ENCODE peak calls at places on chromosomes 11 and 22, in four cellular contexts. C, F, I and A are unnamed samples.
A peak's percentile ranks its signal among the peaks of the same experiment; 100 is the strongest.

GRCh38 chr11:128548655-128549255 is 38.6 kb downstream of the ETS1 start:
- DNase-seq in C (peak; percentile 76), F (no peak), I (no peak), A (peak; percentile 70)

GRCh38 chr11:69416123-69416475 is 65.4 kb upstream of the LINC01488 start:
- DNase-seq in C (peak; percentile 51), F (no peak), I (no peak), A (no peak)

GRCh38 chr22:19867617-19868016 is 12.9 kb upstream of the GNB1L start:
- DNase-seq in C (peak; percentile 26), F (no peak), I (no peak), A (peak; percentile 8)

GRCh38 chr11:75697906-75698563 is 19.6 kb upstream of the MOGAT2 start:
- DNase-seq in C (no peak), F (no peak), I (no peak), A (no peak)

GRCh38 chr11:68813778-68814177 is 27.9 kb downstream of the CPT1A start:
- DNase-seq in C (no peak), F (no peak), I (no peak), A (no peak)

GRCh38 chr11:44524751-44525171 is 40.7 kb upstream of the CD82 start:
- DNase-seq in C (no peak), F (no peak), I (no peak), A (no peak)

GRCh38 chr11:68040121-68040956 is 1.5 kb downstream of the TCIRG1 start:
- DNase-seq in C (peak; percentile 87), F (peak; percentile 87), I (peak; percentile 94), A (peak; percentile 84)

GRCh38 chr11:69014084-69014935 is 1.3 kb upstream of the MRGPRF start:
- DNase-seq in C (no peak), F (no peak), I (no peak), A (no peak)

GRCh38 chr11:8867856-8868705 is 42.9 kb upstream of the AKIP1 start:
- DNase-seq in C (no peak), F (no peak), I (no peak), A (no peak)

GRCh38 chr11:8926236-8926635 is 6.5 kb downstream of the C11orf16 start:
- DNase-seq in C (no peak), F (no peak), I (peak; percentile 82), A (no peak)

GRCh38 chr11:118892964-118893363 is 9.3 kb downstream of the CXCR5 start:
- DNase-seq in C (no peak), F (no peak), I (no peak), A (no peak)

GRCh38 chr11:119599864-119600593 is 129.0 kb downstream of the NECTIN1 start:
- DNase-seq in C (no peak), F (no peak), I (no peak), A (no peak)

GRCh38 chr11:124398924-124399323 is at the start of gene OR8B3:
- DNase-seq in C (no peak), F (no peak), I (no peak), A (no peak)

GRCh38 chr22:41830174-41830573 is 2.7 kb upstream of the SREBF2 start:
- DNase-seq in C (no peak), F (no peak), I (no peak), A (no peak)

GRCh38 chr11:92279056-92279455 is 54.4 kb downstream of the FAT3 start:
- DNase-seq in C (no peak), F (no peak), I (no peak), A (no peak)

GRCh38 chr22:32583921-32584335 is 109.3 kb downstream of the FBXO7 start:
- DNase-seq in C (no peak), F (no peak), I (no peak), A (no peak)
- H3K4me3 ChIP-seq in C (no peak overlapping the region), F (no peak overlapping the region), I (no peak overlapping the region), A (no peak overlapping the region)

GRCh38 chr11:46914910-46915309 is 3.4 kb downstream of the LRP4 start:
- DNase-seq in C (no peak), F (no peak), I (no peak), A (no peak)
- H3K4me1 ChIP-seq in C (peaks cover 18% of the 10 kb centered on the region), F (no peaks in the 10 kb centered on the region), I (peaks cover 37% of the 10 kb centered on the region), A (peaks cover 28% of the 10 kb centered on the region)

GRCh38 chr11:67020949-67021348 is 2.0 kb upstream of the SYT12 start:
- DNase-seq in C (no peak), F (no peak), I (no peak), A (no peak)

GRCh38 chr11:67024410-67024809 is 1.5 kb downstream of the SYT12 start:
- DNase-seq in C (no peak), F (no peak), I (no peak), A (no peak)

GRCh38 chr11:67023957-67024353 is 1.0 kb downstream of the SYT12 start:
- DNase-seq in C (no peak), F (no peak), I (no peak), A (no peak)

GRCh38 chr11:67022961-67023956 is at the start of gene SYT12:
- DNase-seq in C (no peak), F (no peak), I (no peak), A (no peak)

DNA sequence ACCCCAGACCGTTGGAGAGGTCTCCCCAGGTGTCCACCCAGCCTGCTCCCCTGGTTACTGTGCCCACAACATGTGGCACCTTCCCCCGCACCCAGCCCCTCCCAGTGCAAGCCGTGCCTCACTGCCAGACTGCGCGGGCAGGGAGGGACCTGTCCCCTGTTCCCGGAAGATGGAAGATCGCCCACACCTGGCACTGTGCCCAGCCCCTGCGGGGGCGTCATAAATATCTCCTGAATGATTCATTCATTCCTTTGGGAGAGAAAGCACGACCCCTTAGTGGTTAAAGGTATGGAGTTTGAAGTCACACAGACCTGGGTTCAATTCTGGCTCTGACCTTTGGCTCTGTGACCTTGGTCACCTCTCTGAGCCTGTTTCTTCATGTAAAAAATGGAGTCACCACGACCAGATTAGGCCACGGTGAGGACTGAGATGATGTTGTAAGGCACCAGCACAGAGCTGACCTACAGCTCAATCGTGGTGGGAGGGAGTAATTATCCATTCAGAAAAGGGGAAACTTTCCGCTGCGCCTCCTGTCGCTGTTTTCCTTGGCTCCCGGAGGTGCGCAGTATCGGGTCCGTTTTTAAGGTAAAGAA is 497 bp upstream of the SYT12 start:
- DNase-seq in C (no peak), F (peak; percentile 83), I (no peak), A (no peak)
- H3K4me3 ChIP-seq in C (peak overlapping the region; percentile 12), F (peak overlapping the region; percentile 42), I (peak overlapping the region; percentile 48), A (peak overlapping the region; percentile 34)

GRCh38 chr11:108938604-108939003 is 273.7 kb downstream of the DDX10 start:
- DNase-seq in C (no peak), F (no peak), I (no peak), A (no peak)
- H3K4me1 ChIP-seq in C (no peaks in the 10 kb centered on the region), F (no peaks in the 10 kb centered on the region), I (no peaks in the 10 kb centered on the region), A (no peaks in the 10 kb centered on the region)

DNA sequence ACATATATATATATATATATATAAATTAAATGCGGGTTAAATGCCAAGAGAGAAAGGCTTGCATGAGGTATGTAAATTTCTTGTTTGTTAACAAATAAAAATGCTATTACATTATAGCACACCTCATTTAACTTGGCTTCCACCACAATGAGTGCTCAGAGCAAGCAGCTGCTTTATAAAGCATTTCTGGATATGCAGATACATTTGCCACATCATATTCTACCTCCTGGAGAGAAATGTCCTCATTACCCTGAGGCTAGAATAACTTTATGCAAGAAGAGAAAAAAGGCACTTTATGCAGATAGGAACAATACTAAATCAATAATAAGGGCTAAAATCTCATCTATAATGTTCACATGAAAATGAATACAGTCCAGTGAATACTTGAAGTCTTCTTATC is 181.7 kb upstream of the CCDC90B start:
- DNase-seq in C (no peak), F (no peak), I (no peak), A (no peak)
- H3K4me3 ChIP-seq in C (no peak overlapping the region), F (no peak overlapping the region), I (no peak overlapping the region), A (no peak overlapping the region)

GRCh38 chr11:62856333-62856910 is 17.0 kb upstream of the WDR74 start:
- DNase-seq in C (no peak), F (no peak), I (no peak), A (no peak)

GRCh38 chr11:62860835-62861563 is 19.7 kb upstream of the SLC3A2 start:
- DNase-seq in C (no peak), F (no peak), I (no peak), A (no peak)

GRCh38 chr11:62857541-62857982 is 18.2 kb upstream of the WDR74 start:
- DNase-seq in C (no peak), F (no peak), I (no peak), A (no peak)

GRCh38 chr11:62855571-62856332 is 16.4 kb upstream of the WDR74 start:
- DNase-seq in C (peak; percentile 97), F (peak; percentile 99), I (peak; percentile 99), A (peak; percentile 96)

DNA sequence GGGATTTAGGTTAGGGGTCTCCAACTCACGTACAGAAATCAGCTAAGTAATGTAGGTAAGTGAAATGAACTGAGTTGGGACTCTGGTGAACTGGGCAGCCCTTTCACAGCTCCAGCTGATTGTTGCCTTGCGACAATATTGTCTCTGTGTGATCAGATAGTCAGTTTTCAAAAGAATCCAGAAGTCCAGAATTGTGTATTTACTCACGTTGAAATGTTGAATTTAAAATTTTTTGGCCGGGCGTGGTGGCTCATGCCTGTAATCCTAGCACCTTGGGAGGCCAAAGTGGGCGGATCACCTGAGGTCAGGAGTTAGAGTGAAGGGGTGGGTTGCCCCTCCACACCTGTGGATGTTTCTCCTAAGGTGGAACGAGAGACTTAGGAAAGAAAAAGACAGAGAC is 18.8 kb upstream of the WDR74 start:
- DNase-seq in C (no peak), F (no peak), I (no peak), A (no peak)
- H3K4me1 ChIP-seq in C (peaks cover 26% of the 10 kb centered on the region), F (peaks cover 12% of the 10 kb centered on the region), I (peaks cover 29% of the 10 kb centered on the region), A (peaks cover 34% of the 10 kb centered on the region)

DNA sequence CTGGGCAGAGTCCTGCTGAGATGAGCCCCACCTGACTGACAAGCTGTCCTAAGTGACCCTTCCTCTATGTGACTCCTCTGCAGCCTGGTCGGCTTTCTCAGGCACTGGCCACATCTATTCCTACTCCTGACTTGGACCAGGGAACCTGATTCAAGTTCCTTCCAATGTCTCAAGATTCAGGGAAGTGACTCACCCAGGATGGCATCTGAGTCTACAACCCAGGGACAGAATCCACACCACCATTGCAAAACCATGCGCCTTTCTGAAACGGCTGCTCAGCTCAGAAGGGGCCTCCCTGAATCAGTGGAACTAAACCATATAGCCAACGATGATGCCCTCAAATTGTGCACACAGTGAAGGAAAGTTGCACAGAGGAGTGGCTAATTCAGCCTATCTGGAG is 63.9 kb upstream of the CSNK2A3 start:
- DNase-seq in C (no peak), F (no peak), I (no peak), A (no peak)
- H3K4me3 ChIP-seq in C (no peak overlapping the region), F (no peak overlapping the region), I (no peak overlapping the region), A (no peak overlapping the region)

GRCh38 chr11:64660205-64660604 is 62.8 kb downstream of the NRXN2 start:
- DNase-seq in C (no peak), F (no peak), I (no peak), A (peak; percentile 24)
- H3K4me1 ChIP-seq in C (peaks cover 12% of the 10 kb centered on the region), F (no peaks in the 10 kb centered on the region), I (peaks cover 8% of the 10 kb centered on the region), A (peaks cover 5% of the 10 kb centered on the region)